ENCODE peak calls at places on chromosomes 11 and 22, in seven cellular contexts. L is SK-N-SH, Y is stomach, V is prostate gland, B is sigmoid colon, O is GM23338, H is spleen. W is an unnamed sample.

GRCh38 chr22:45779351-45779750 is 107.7 kb downstream of the ATXN10 start:
- DNase-seq in L (no peak), Y (no peak), V (no peak), B (no peak), O (no peak), H (no peak), W (no peak)

GRCh38 chr11:74139151-74139918 is 31.5 kb downstream of the C2CD3 start:
- DNase-seq in L (peak), Y (no peak), V (no peak), B (no peak), O (peak), H (no peak), W (no peak)

GRCh38 chr11:104319396-104319795 is 155.4 kb upstream of the PDGFD start:
- DNase-seq in L (no peak), Y (no peak), V (no peak), B (no peak), O (no peak), H (no peak), W (no peak)

GRCh38 chr11:313787-314547 is at the start of gene IFITM1:
- DNase-seq in L (no peak), Y (no peak), V (peak), B (no peak), O (peak), H (peak), W (no peak)

GRCh38 chr11:108985611-108986279 is 320.9 kb downstream of the DDX10 start:
- DNase-seq in L (no peak), Y (no peak), V (no peak), B (no peak), O (no peak), H (no peak), W (no peak)

GRCh38 chr22:17444204-17444504 is 74.9 kb downstream of the CECR2 start:
- DNase-seq in L (no peak), Y (no peak), V (no peak), B (no peak), O (no peak), H (no peak), W (no peak)

GRCh38 chr11:121479355-121479754 is 26.6 kb upstream of the SORL1-AS1 start:
- DNase-seq in L (no peak), Y (no peak), V (no peak), B (no peak), O (peak), H (no peak), W (no peak)

GRCh38 chr22:31734512-31734911 is 15.4 kb downstream of the PRR14L start:
- DNase-seq in L (peak), Y (no peak), V (no peak), B (no peak), O (no peak), H (no peak), W (no peak)

GRCh38 chr11:7749456-7749855 is 43.2 kb upstream of the OVCH2 start:
- DNase-seq in L (no peak), Y (no peak), V (no peak), B (no peak), O (no peak), H (no peak), W (no peak)

GRCh38 chr22:49953027-49953679 is 7.4 kb upstream of the PIM3 start:
- DNase-seq in L (no peak), Y (peak), V (no peak), B (no peak), O (no peak), H (no peak), W (no peak)

GRCh38 chr11:11608783-11609232 is 13.0 kb downstream of the GALNT18 start:
- DNase-seq in L (peak), Y (no peak), V (no peak), B (no peak), O (no peak), H (no peak), W (no peak)

GRCh38 chr11:92948116-92948515 is 21.3 kb upstream of the MTNR1B start:
- DNase-seq in L (no peak), Y (peak), V (no peak), B (no peak), O (no peak), H (no peak), W (no peak)

GRCh38 chr11:39367526-39367925 is 2091.9 kb downstream of the LRRC4C start:
- DNase-seq in L (no peak), Y (no peak), V (no peak), B (no peak), O (no peak), H (no peak), W (no peak)

GRCh38 chr11:69398529-69399492 is 82.7 kb upstream of the LINC01488 start:
- DNase-seq in L (no peak), Y (no peak), V (no peak), B (peak), O (peak), H (peak), W (no peak)

GRCh38 chr11:26229270-26229669 is 102.7 kb upstream of the ANO3 start:
- DNase-seq in L (no peak), Y (no peak), V (no peak), B (no peak), O (no peak), H (no peak), W (no peak)

GRCh38 chr11:47590026-47590861 is 3.8 kb downstream of the FAM180B start:
- DNase-seq in L (no peak), Y (no peak), V (no peak), B (no peak), O (peak), H (peak), W (no peak)

GRCh38 chr11:123430736-123431356 is 777 bp downstream of the GRAMD1B start:
- DNase-seq in L (no peak), Y (peak), V (peak), B (peak), O (peak), H (peak), W (no peak)

GRCh38 chr22:22121445-22121844 is 123.1 kb upstream of the VPREB1 start:
- DNase-seq in L (no peak), Y (no peak), V (no peak), B (no peak), O (no peak), H (no peak), W (no peak)

GRCh38 chr11:2988361-2988762 is 3.8 kb downstream of the NAP1L4 start:
- DNase-seq in L (no peak), Y (no peak), V (no peak), B (no peak), O (no peak), H (no peak), W (no peak)

GRCh38 chr11:45022294-45023064 is 71.8 kb upstream of the TP53I11 start:
- DNase-seq in L (no peak), Y (no peak), V (no peak), B (no peak), O (peak), H (no peak), W (no peak)
- H3K27ac ChIP-seq in L (no peak), Y (no peak), V (no peak), B (peak), O (no peak), H (no peak), W (peak)

GRCh38 chr11:84295815-84296214 is 1009.6 kb upstream of the CCDC90B start:
- DNase-seq in L (no peak), Y (no peak), V (no peak), B (no peak), O (no peak), H (no peak), W (no peak)
- TF ChIP-seq CTCF in L (no peak), Y (no peak), V (no peak), B (no peak), O (no peak), H (no peak), W (no peak)

GRCh38 chr22:29275819-29276565 is 7.9 kb downstream of the EWSR1 start:
- DNase-seq in L (no peak), Y (no peak), V (no peak), B (no peak), O (no peak), H (no peak), W (no peak)

GRCh38 chr22:29272624-29273023 is 4.6 kb downstream of the EWSR1 start:
- DNase-seq in L (no peak), Y (no peak), V (no peak), B (no peak), O (no peak), H (no peak), W (no peak)

GRCh38 chr22:29275167-29275566 is 7.1 kb downstream of the EWSR1 start:
- DNase-seq in L (no peak), Y (no peak), V (no peak), B (no peak), O (no peak), H (no peak), W (no peak)

DNA sequence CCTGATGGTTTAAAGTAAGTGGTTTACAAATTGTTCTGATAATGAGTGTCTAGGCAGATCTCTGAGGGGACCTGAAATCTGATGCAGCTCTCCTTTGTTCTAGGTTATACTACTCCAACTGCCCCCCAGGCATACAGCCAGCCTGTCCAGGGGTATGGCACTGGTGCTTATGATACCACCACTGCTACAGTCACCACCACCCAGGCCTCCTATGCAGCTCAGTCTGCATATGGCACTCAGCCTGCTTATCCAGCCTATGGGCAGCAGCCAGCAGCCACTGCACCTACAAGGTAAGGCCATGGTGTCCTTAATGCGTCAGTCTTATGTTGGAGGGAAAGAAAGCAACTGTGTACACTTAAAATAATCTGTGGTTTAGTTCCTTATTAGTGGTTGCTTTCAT is 9.9 kb downstream of the EWSR1 start:
- DNase-seq in L (no peak), Y (no peak), V (no peak), B (no peak), O (no peak), H (no peak), W (no peak)
- TF ChIP-seq POLR2AphosphoS5 in L (no peak), Y (no peak), V (no peak), B (no peak), O (no peak), H (no peak), W (no peak)

GRCh38 chr22:23579870-23580585 is at the start of gene IGLL1:
- DNase-seq in L (no peak), Y (no peak), V (no peak), B (no peak), O (no peak), H (no peak), W (no peak)

GRCh38 chr22:23581252-23581634 is 1.2 kb upstream of the IGLL1 start:
- DNase-seq in L (no peak), Y (no peak), V (no peak), B (no peak), O (no peak), H (no peak), W (no peak)

GRCh38 chr22:23583153-23583552 is 3.1 kb upstream of the IGLL1 start:
- DNase-seq in L (no peak), Y (no peak), V (no peak), B (no peak), O (no peak), H (no peak), W (no peak)

GRCh38 chr22:23580586-23581251 is 629 bp upstream of the IGLL1 start:
- DNase-seq in L (no peak), Y (no peak), V (no peak), B (no peak), O (no peak), H (no peak), W (no peak)

GRCh38 chr22:23583836-23584235 is 3.7 kb upstream of the IGLL1 start:
- DNase-seq in L (no peak), Y (no peak), V (no peak), B (no peak), O (no peak), H (no peak), W (no peak)
- H3K27ac ChIP-seq in L (no peak), Y (no peak), V (no peak), B (no peak), O (no peak), H (no peak), W (no peak)

GRCh38 chr22:24177456-24177855 is 3.8 kb upstream of the SUSD2 start:
- DNase-seq in L (no peak), Y (no peak), V (no peak), B (no peak), O (no peak), H (no peak), W (no peak)

GRCh38 chr22:24178502-24179440 is 2.5 kb upstream of the SUSD2 start:
- DNase-seq in L (peak), Y (no peak), V (no peak), B (no peak), O (peak), H (no peak), W (no peak)

GRCh38 chr22:24176630-24177029 is 4.7 kb upstream of the SUSD2 start:
- DNase-seq in L (no peak), Y (no peak), V (no peak), B (peak), O (no peak), H (no peak), W (no peak)

GRCh38 chr22:24177045-24177444 is 4.2 kb upstream of the SUSD2 start:
- DNase-seq in L (no peak), Y (no peak), V (no peak), B (no peak), O (no peak), H (no peak), W (no peak)

DNA sequence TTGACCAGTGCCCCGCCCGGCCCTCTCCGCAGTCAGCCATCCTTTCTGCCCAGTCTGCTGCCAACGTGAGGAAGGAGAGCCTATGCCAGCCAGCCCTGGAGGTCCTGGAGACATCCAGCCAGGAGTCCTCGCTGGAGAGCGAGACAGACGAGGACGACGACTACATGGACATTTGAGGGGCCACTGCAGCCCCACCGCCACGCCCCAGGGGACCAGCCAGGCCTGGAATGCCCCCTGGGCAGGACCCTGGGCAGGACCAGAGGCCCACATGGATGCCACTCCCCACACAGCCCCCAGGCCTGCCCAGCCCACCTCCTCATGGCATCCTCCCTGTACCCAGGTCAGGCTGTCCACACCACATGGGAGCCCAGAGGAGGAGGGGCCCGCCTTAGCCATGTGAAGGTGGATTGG is 3.3 kb upstream of the SUSD2 start:
- DNase-seq in L (no peak), Y (no peak), V (no peak), B (no peak), O (no peak), H (no peak), W (no peak)
- TF ChIP-seq CTCF in L (no peak), Y (no peak), V (no peak), B (no peak), O (no peak), H (no peak), W (no peak)